ENCODE peak calls at places on chromosome 14, in six cellular contexts. O is upper lobe of right lung, V is heart right ventricle, I is IMR-90, W is mucosa of descending colon, C is left ventricle myocardium inferior. D is an unnamed sample. For H3K4me1, the result is how much of the 10 kb centered on the place peaks cover.

GRCh38 chr14:22518073-22518472 is 71.0 kb downstream of the DAD1 start:
- DNase-seq in O (no peak), V (no peak), I (no peak), W (no peak), C (no peak), D (no peak)

GRCh38 chr14:43896044-43896443 is 611.0 kb downstream of the FSCB start:
- DNase-seq in O (no peak), V (no peak), I (no peak), W (no peak), C (no peak), D (no peak)

GRCh38 chr14:28468191-28469151 is 298.1 kb upstream of the FOXG1 start:
- DNase-seq in O (no peak), V (no peak), I (no peak), W (no peak), C (no peak), D (no peak)

GRCh38 chr14:47207636-47208035 is 467.8 kb downstream of the MDGA2 start:
- DNase-seq in O (no peak), V (no peak), I (no peak), W (no peak), C (no peak), D (no peak)

GRCh38 chr14:69636051-69636639 is 24.7 kb downstream of the SUSD6 start:
- DNase-seq in O (no peak), V (peak), I (no peak), W (no peak), C (no peak), D (no peak)

GRCh38 chr14:64918216-64918615 is 4.0 kb downstream of the CHURC1 start:
- DNase-seq in O (no peak), V (no peak), I (no peak), W (no peak), C (no peak), D (no peak)

GRCh38 chr14:24814944-24815343 is 181.0 kb upstream of the GZMB start:
- DNase-seq in O (no peak), V (no peak), I (no peak), W (no peak), C (no peak), D (no peak)

GRCh38 chr14:32077081-32078029 is at the start of gene ARHGAP5:
- DNase-seq in O (no peak), V (peak), I (peak), W (peak), C (no peak), D (peak)

GRCh38 chr14:39268393-39268792 is 34.7 kb downstream of the MIA2 start:
- DNase-seq in O (no peak), V (no peak), I (peak), W (no peak), C (no peak), D (no peak)

GRCh38 chr14:19743256-19743655 is at the start of gene OR4Q3:
- DNase-seq in O (no peak), V (no peak), I (no peak), W (no peak), C (no peak), D (no peak)

GRCh38 chr14:39185256-39186049 is 10.4 kb downstream of the PNN start:
- DNase-seq in O (no peak), V (no peak), I (no peak), W (no peak), C (no peak), D (no peak)

GRCh38 chr14:61176686-61177085 is 104.5 kb downstream of the TMEM30B start:
- DNase-seq in O (no peak), V (no peak), I (no peak), W (no peak), C (no peak), D (no peak)

GRCh38 chr14:61177279-61178225 is 103.6 kb downstream of the TMEM30B start:
- DNase-seq in O (no peak), V (no peak), I (peak), W (no peak), C (no peak), D (no peak)

GRCh38 chr14:61179061-61179675 is 102.0 kb downstream of the TMEM30B start:
- DNase-seq in O (no peak), V (no peak), I (peak), W (no peak), C (no peak), D (no peak)

GRCh38 chr14:61178226-61179060 is 102.7 kb downstream of the TMEM30B start:
- DNase-seq in O (no peak), V (no peak), I (peak), W (no peak), C (no peak), D (no peak)

GRCh38 chr14:61179776-61180398 is 101.3 kb downstream of the TMEM30B start:
- DNase-seq in O (no peak), V (no peak), I (peak), W (no peak), C (no peak), D (no peak)
- TF ChIP-seq CTCF in O (no peak), V (no peak), I (no peak), W (no peak), C (no peak), D (no peak)

GRCh38 chr14:54102530-54102929 is 145.9 kb upstream of the BMP4 start:
- DNase-seq in O (no peak), V (no peak), I (no peak), W (no peak), C (no peak), D (no peak)
- H3K4me1 ChIP-seq in O (under half), V (under half), I (under half), W (under half), C (under half), D (under half)

GRCh38 chr14:102544745-102545460 is 35.3 kb upstream of the ANKRD9 start:
- DNase-seq in O (no peak), V (no peak), I (no peak), W (peak), C (no peak), D (no peak)
- H3K4me3 ChIP-seq in O (peak), V (no peak), I (no peak), W (no peak), C (peak), D (no peak)

GRCh38 chr14:37343307-37344094 is 145.8 kb downstream of the MIPOL1 start:
- DNase-seq in O (no peak), V (no peak), I (peak), W (no peak), C (no peak), D (no peak)

DNA sequence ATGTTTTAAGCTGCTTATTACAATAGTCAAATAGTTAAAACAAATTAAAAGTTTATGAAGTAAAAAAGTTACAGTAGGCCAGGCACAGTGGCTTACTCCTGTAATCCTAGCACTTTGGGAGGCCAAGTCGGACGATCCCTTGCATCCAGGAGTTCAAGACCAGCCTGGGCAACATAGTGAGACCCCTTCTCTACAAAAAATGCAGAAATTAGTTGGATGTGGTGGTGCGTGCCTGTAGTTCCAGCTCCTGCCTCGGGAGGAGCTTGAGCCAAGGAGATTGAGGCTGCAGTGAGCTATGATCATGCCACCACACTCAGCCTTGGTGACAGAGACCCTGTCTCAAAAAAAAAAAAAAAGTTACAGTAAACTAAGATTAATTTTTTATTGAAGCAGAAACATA is 142.6 kb downstream of the MIPOL1 start:
- DNase-seq in O (no peak), V (no peak), I (no peak), W (no peak), C (no peak), D (no peak)
- TF ChIP-seq CTCF in O (no peak), V (no peak), I (no peak), W (no peak), C (no peak), D (no peak)

GRCh38 chr14:97331526-97331925 is 534.3 kb downstream of the VRK1 start:
- DNase-seq in O (no peak), V (no peak), I (no peak), W (no peak), C (no peak), D (no peak)
- H3K4me1 ChIP-seq in O (under half), V (under half), I (under half), W (under half), C (under half), D (under half)